ENCODE peak calls at places on chromosomes 2 and 18, in four cellular contexts. W is GM12878; R is CD8-positive, alpha-beta T cell; I is cardiac fibroblast. K is an unnamed sample.

GRCh38 chr2:648476-649424 is 28.5 kb downstream of the TMEM18 start:
- DNase-seq in W (no peak), R (no peak), I (no peak), K (no peak)

GRCh38 chr2:39954346-39954745 is 175.3 kb upstream of the THUMPD2 start:
- DNase-seq in I (peak), W (no peak), R (no peak), K (no peak)

GRCh38 chr2:115606350-115606749 is 1163.9 kb downstream of the DPP10 start:
- DNase-seq in I (no peak), W (no peak), R (no peak), K (no peak)

GRCh38 chr2:240930631-240931318 is 24.6 kb downstream of the CROCC2 start:
- DNase-seq in I (no peak), W (no peak), R (no peak), K (no peak)

GRCh38 chr2:192267484-192267883 is 72.8 kb upstream of the TMEFF2 start:
- DNase-seq in I (peak), R (no peak), W (no peak), K (peak)

GRCh38 chr2:234690569-234691225 is 193.8 kb upstream of the ARL4C start:
- DNase-seq in W (no peak), R (no peak), I (no peak), K (no peak)

GRCh38 chr18:7366597-7366996 is 135.7 kb downstream of the LRRC30 start:
- DNase-seq in R (no peak), I (no peak), W (no peak), K (no peak)

GRCh38 chr18:12911025-12911927 is 27.2 kb upstream of the PTPN2 start:
- DNase-seq in W (no peak), R (peak), I (no peak), K (no peak)

GRCh38 chr18:3604626-3605408 is 154.8 kb downstream of the TGIF1 start:
- DNase-seq in R (no peak), W (peak), I (peak), K (peak)

GRCh38 chr2:237497820-237498128 is 10.7 kb downstream of the MLPH start:
- DNase-seq in W (no peak), I (peak), R (no peak), K (no peak)

GRCh38 chr2:172430671-172431070 is 3.3 kb downstream of the ITGA6 start:
- DNase-seq in W (no peak), R (no peak), I (no peak), K (no peak)

GRCh38 chr2:138779451-138780440 is at the start of gene NXPH2:
- DNase-seq in I (peak), W (no peak), R (no peak), K (no peak)

GRCh38 chr2:229273384-229274338 is 2.6 kb upstream of the PID1 start:
- DNase-seq in I (peak), R (no peak), W (peak), K (no peak)

GRCh38 chr2:161625314-161625919 is 1.2 kb downstream of the SLC4A10 start:
- DNase-seq in R (no peak), I (no peak), W (no peak), K (no peak)

GRCh38 chr2:72027426-72028161 is 120.1 kb downstream of the CYP26B1 start:
- DNase-seq in I (peak), R (no peak), W (no peak), K (no peak)

GRCh38 chr2:1653137-1653789 is 91.1 kb downstream of the PXDN start:
- DNase-seq in W (no peak), I (peak), R (no peak), K (peak)

GRCh38 chr18:13137939-13138821 is 80.4 kb upstream of the LDLRAD4 start:
- DNase-seq in R (peak), I (peak), W (peak), K (no peak)

GRCh38 chr2:222715729-222716128 is 44.3 kb downstream of the MOGAT1 start:
- DNase-seq in I (no peak), R (no peak), W (no peak), K (no peak)

GRCh38 chr2:172095146-172095904 is 7.4 kb downstream of the DLX2 start:
- DNase-seq in I (peak), R (peak), W (no peak), K (peak)

GRCh38 chr2:61255580-61256437 is 93.8 kb downstream of the C2orf74 start:
- DNase-seq in R (no peak), W (no peak), I (peak), K (peak)

GRCh38 chr18:8365006-8365405 is 244.2 kb upstream of the RAB12 start:
- DNase-seq in I (no peak), R (no peak), W (no peak), K (no peak)

GRCh38 chr18:74895686-74896085 is 298.0 kb downstream of the ZNF407 start:
- DNase-seq in W (no peak), R (no peak), I (peak), K (no peak)

GRCh38 chr2:152629202-152629601 is 88.1 kb downstream of the PRPF40A start:
- DNase-seq in W (no peak), I (no peak), R (no peak), K (no peak)

GRCh38 chr2:152508446-152508845 is 173.5 kb downstream of the FMNL2 start:
- DNase-seq in I (peak), W (no peak), R (no peak), K (no peak)

GRCh38 chr2:121527009-121527682 is 3.5 kb upstream of the RNU4ATAC start:
- DNase-seq in I (peak), W (no peak), R (no peak), K (no peak)

GRCh38 chr2:111522231-111522768 is 361.7 kb downstream of the ANAPC1 start:
- DNase-seq in W (no peak), I (peak), R (no peak), K (no peak)
- H3K4me3 ChIP-seq in W (no peak), I (no peak), R (no peak), K (no peak)

GRCh38 chr2:156423674-156424282 is 12.4 kb upstream of the GPD2 start:
- DNase-seq in R (no peak), I (no peak), W (no peak), K (no peak)

GRCh38 chr2:156430236-156430977 is 5.8 kb upstream of the GPD2 start:
- DNase-seq in R (no peak), W (no peak), I (peak), K (no peak)

GRCh38 chr2:156430978-156431358 is 5.2 kb upstream of the GPD2 start:
- DNase-seq in W (peak), R (no peak), I (peak), K (no peak)

GRCh38 chr2:156429211-156429610 is 7.0 kb upstream of the GPD2 start:
- DNase-seq in I (peak), R (no peak), W (no peak), K (no peak)

GRCh38 chr2:156427067-156427466 is 9.1 kb upstream of the GPD2 start:
- DNase-seq in I (no peak), R (no peak), W (no peak), K (no peak)
- TF ChIP-seq CTCF in I (no peak), R (no peak), W (no peak), K (no peak)

DNA sequence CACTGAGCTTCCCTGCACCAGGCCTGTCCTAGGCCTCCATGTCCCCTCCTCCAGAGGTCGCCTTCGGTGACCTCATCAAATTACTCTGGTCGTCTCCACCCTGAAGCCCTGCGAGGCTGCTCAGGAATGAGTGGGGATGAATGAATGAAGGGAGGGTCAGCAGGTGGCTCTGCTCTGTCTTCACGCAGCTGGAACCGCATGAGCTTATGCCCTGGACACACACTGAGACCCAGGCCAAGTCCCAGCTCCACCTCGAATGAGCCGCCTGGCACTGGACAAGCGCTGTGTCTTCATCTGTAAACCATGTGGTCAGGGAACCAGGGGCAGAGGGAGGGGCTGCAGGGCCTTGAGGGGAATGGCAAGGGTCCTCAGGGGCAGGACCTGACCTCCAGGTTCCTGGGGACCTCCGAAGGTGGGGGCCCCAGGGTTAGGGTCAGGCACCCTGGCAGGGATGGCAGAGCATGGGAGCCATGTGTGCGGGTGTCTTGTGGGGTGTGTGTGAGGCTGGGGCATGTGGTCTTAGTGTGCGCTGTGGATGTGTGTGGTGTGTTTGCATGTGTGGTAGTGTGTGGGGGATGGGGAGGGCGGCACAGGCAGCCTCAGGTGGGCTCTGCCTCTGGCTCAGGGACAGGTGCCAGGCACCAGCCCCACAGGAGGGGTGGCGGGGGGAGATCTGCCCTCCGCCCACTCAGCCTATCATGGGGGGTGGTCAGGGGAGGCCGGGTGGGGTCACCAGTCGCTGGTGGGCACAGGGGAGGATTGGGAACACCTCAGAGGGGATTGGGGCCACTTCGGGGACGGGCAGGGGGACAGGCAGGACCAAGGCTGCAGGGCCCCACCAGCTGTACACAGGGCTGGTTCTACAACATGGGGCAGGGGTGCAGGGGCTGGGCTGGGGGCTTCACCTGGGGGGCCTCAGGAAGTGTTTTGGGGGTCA is 13.9 kb downstream of the ODC1 start:
- DNase-seq in R (no peak), W (no peak), I (no peak), K (no peak)
- H3K4me3 ChIP-seq in R (no peak), W (no peak), I (no peak), K (no peak)

GRCh38 chr18:48769006-48769646 is 181.6 kb downstream of the SMAD7 start:
- DNase-seq in W (no peak), R (no peak), I (no peak), K (no peak)
- TF ChIP-seq CTCF in W (no peak), R (no peak), I (peak), K (no peak)

DNA sequence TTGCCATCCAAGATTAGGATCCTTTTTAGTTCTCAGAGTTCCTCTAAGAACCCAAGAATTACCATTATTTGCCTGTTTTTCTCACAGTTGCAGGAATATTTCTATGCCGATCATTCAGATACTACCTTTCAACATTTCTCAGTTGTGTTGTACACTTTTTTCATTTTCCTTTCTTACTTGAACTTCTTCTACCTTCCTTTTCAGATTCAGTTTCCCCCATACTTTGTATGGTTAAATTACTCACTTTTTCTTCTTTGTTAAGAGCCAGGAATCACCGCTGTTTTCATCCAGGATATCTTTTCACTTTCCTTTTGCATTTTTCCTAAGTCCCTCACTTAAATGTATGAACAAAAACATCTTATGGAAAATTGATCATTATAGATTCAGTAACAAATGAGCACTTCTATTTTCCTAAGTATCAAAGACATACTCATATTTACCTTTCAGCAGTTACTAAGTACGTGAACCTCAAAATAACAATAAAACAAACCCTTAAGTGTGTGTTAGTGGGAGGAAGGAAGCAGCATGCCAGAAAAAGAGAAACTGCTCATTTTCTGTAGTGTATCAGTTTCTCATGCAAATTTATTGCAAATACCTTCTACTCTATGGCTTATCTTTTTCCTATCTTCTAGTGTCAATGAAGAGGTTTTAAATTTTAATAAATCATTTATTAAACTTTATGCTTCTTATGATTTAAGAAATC is 64.3 kb upstream of the STAT1 start:
- DNase-seq in W (no peak), R (no peak), I (no peak), K (no peak)
- H3K4me3 ChIP-seq in W (no peak), R (no peak), I (no peak), K (no peak)

DNA sequence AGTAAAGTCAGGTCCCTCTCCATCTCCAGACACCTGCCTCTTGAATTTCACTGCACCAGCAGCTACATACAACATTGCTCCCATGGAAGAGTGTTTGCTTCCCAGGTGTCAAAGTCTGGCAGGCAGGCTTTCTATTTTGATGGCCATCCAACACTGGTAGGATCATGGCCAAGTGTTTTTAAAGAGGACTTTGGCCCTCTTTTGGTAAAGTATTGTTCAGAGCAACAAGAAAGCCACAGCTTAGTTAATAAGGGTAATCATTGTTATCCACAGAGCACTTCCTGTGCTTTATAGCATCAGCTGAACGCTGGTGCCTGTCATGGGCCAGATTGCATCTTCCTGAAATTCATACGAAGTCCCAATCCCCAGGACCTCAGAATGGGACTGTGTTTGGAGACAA is 133.2 kb downstream of the NCK2 start:
- DNase-seq in R (no peak), W (no peak), I (no peak), K (no peak)
- TF ChIP-seq CTCF in R (no peak), W (no peak), I (no peak), K (no peak)

GRCh38 chr2:219515874-219516629 is 1.8 kb downstream of the ASIC4 start:
- DNase-seq in R (no peak), I (no peak), W (no peak), K (no peak)
- H3K4me3 ChIP-seq in R (no peak), I (no peak), W (no peak), K (no peak)

GRCh38 chr2:149261672-149262071 is 68.7 kb upstream of the LYPD6 start:
- DNase-seq in R (no peak), I (no peak), W (no peak), K (no peak)

GRCh38 chr2:149259136-149259535 is 71.3 kb upstream of the LYPD6 start:
- DNase-seq in I (no peak), W (no peak), R (no peak), K (no peak)

GRCh38 chr2:149258531-149258930 is 71.9 kb upstream of the LYPD6 start:
- DNase-seq in R (no peak), I (no peak), W (no peak), K (no peak)
- TF ChIP-seq CTCF in R (no peak), I (no peak), W (no peak), K (no peak)

K was measured in AG04449.